ENCODE peak calls at places on chromosomes 5 and 9, in four cellular contexts. Z, R, U and C are unnamed samples. For H3K9me3, the result is how much of the 10 kb centered on the place peaks cover.

GRCh38 chr9:97848237-97848581 is 4.8 kb upstream of the FOXE1 start:
- DNase-seq in Z (no peak), R (no peak), U (no peak), C (no peak)

GRCh38 chr9:129455151-129455995 is 165.5 kb downstream of the C9orf50 start:
- DNase-seq in Z (no peak), R (no peak), U (no peak), C (no peak)

GRCh38 chr5:135609981-135610380 is 31.2 kb upstream of the CXCL14 start:
- DNase-seq in Z (no peak), R (no peak), U (no peak), C (no peak)

GRCh38 chr5:179974281-179974945 is 66.7 kb upstream of the TBC1D9B start:
- DNase-seq in Z (no peak), R (no peak), U (no peak), C (no peak)

GRCh38 chr9:111979561-111979960 is 82.9 kb downstream of the UGCG start:
- DNase-seq in Z (no peak), R (no peak), U (no peak), C (no peak)

GRCh38 chr9:71890042-71890680 is 20.8 kb downstream of the ABHD17B start:
- DNase-seq in Z (no peak), R (no peak), U (no peak), C (no peak)

GRCh38 chr9:81363916-81364480 is 325.3 kb downstream of the TLE1 start:
- DNase-seq in Z (no peak), R (no peak), U (no peak), C (no peak)

GRCh38 chr5:21711854-21712752 is 1141.0 kb downstream of the CDH12 start:
- DNase-seq in Z (peak), R (no peak), U (no peak), C (no peak)

GRCh38 chr5:122089614-122090013 is 11.6 kb upstream of the LOX start:
- DNase-seq in Z (peak), R (peak), U (no peak), C (no peak)

GRCh38 chr5:9020996-9021395 is 524.9 kb downstream of the SEMA5A start:
- DNase-seq in Z (no peak), R (no peak), U (no peak), C (no peak)

GRCh38 chr5:138346889-138347288 is 5.6 kb upstream of the KDM3B start:
- DNase-seq in Z (no peak), R (no peak), U (no peak), C (no peak)

GRCh38 chr9:37798677-37799076 is 1.9 kb upstream of the DCAF10 start:
- DNase-seq in Z (no peak), R (no peak), U (no peak), C (no peak)
- H3K4me3 ChIP-seq in Z (no peak), R (no peak), U (no peak), C (no peak)

GRCh38 chr9:99112750-99113417 is 8.0 kb downstream of the TGFBR1 start:
- DNase-seq in Z (no peak), R (no peak), U (no peak), C (no peak)
- H3K27ac ChIP-seq in Z (no peak), R (peak), U (no peak), C (peak)

GRCh38 chr9:108662935-108663334 is 192.9 kb downstream of the ACTL7B start:
- DNase-seq in Z (no peak), R (no peak), U (no peak), C (no peak)
- H3K9me3 ChIP-seq in Z (under half), R (under half), U (under half), C (under half)

DNA sequence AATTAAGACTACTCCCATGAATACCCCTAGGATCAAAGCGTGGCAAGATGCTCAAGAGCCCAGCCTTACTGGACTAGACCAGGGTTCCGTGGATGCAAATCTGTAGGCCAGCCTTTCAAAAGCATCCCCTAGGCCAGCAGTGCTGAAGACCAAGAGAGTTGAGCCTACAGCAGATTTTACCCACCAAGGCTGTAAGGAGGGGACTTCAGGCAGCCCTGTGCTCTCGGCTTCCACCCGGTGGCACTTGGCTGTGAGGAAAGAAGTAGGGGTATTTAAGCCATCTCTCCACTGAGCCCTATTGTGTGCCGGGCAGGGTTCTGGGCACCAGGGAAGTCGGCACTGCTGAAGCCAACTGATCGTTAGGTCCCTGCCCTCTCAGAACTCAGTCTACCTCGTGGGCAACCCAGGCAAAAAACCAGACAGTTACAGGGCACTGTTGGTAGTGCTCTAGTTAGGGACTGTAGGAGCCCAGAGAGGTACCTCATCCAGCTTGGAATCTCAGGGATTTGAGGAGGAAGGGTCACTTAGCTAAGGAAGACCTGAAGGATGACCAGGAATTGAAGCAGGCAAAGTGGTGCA is 25.5 kb downstream of the TCF7 start:
- DNase-seq in Z (no peak), R (no peak), U (peak), C (no peak)
- H3K4me3 ChIP-seq in Z (no peak), R (no peak), U (no peak), C (no peak)

DNA sequence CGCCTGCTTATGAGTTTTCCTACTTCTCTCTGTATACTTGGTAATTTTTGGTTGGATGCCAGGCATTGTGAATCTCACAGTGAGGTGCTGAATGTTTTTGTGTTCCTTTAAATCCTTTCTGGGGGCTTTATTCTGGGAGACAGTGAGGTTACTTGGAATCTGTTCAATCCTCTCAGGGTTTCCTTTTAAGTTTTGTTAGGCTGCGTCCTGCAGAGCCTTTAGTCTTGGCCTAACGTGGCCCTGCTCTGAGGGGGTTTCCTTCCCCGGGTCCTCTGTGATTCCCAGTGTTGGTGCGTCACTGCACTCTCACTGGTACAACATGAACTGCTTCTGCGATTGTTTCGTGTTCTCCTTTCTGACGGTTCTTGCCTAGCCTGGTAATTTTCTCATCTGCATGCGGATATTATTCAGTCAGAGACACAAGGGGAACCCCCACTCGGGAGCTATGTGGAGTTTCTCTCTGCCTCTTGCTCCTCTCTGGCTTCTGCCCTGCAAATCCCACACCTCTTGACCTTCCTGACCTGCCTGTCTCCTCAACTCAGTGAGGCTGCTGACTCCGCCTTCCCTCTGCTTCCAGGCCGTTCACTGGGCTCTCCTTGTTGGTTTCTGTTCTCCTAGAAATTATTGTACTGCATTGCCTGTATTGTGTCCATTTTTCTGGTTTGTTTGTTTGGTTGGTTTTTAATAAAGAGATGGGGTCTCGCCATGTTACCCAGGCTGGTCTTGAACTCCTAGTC is 128.1 kb downstream of the DAB2IP start:
- DNase-seq in Z (no peak), R (no peak), U (no peak), C (peak)
- H3K27ac ChIP-seq in Z (no peak), R (peak), U (peak), C (peak)

DNA sequence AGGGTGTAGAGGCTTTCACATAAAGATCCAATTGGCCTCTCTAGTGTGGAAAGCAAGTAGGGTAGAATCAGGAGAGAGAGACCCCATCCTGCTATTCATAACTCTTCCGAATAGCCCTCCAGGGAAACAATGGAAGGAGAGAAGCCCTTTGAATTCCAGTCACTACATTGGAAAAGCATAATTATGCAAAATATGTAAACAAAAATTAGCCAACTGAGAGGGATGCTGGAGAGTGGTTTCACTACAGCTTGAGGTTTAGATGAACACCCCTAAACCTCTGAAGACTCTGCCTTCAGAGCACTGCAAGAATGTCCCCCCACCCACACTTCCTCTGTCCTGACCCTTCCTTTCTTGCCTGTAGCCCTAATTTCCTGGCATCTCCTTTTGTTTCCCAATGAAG is 197.3 kb upstream of the ANKRD55 start:
- DNase-seq in Z (no peak), R (no peak), U (no peak), C (no peak)
- H3K9me3 ChIP-seq in Z (under half), R (under half), U (under half), C (under half)

GRCh38 chr5:68290260-68290674 is 74.7 kb downstream of the PIK3R1 start:
- DNase-seq in Z (no peak), R (peak), U (peak), C (peak)
- H3K4me3 ChIP-seq in Z (no peak), R (peak), U (peak), C (peak)

DNA sequence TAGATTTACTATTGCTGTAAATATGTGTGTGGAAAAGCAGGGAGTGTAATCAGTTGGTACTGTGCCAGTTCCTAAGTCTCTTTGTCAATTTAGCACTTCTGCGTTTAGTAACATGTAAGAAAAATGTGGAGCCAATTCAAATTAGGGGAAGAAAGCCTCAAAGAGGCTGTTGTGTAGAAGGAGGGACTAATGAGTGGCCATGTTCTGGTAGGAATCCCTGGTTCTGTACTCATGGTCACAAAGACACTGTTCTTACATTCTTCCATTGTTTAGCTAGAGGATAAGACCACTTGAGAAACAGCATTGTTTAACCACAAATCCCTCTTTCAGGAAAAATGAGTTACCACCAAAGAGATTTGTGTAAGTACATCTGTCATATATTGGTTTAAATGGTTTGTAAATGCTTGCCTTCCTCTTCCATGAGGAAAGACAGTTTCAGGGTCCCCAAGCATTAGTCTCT is 14.9 kb downstream of the ARHGEF28 start:
- DNase-seq in Z (no peak), R (peak), U (no peak), C (no peak)
- H3K27ac ChIP-seq in Z (peak), R (no peak), U (no peak), C (no peak)

GRCh38 chr5:2330731-2331130 is 420.7 kb downstream of the IRX2 start:
- DNase-seq in Z (no peak), R (no peak), U (no peak), C (no peak)
- H3K9me3 ChIP-seq in Z (under half), R (under half), U (under half), C (under half)